ENCODE peak calls at places on chromosomes 7 and 10, in five cellular contexts. I is thyroid gland, Q is foreskin fibroblast, N is heart left ventricle, B is fibroblast of lung. J is an unnamed sample.
A peak's percentile ranks its signal among the peaks of the same experiment; 100 is the strongest.

GRCh38 chr10:74244097-74244685 is 93.2 kb downstream of the ADK start:
- DNase-seq in I (peak; percentile 21), Q (peak; percentile 75), N (no peak), B (peak; percentile 47), J (no peak)

GRCh38 chr10:25017247-25017590 is 807 bp downstream of the THNSL1 start:
- DNase-seq in I (peak; percentile 63), Q (no peak), N (no peak), B (peak; percentile 29), J (peak; percentile 20)

GRCh38 chr7:37642028-37642540 is 41.5 kb upstream of the GPR141 start:
- DNase-seq in I (peak; percentile 65), Q (no peak), N (no peak), B (no peak), J (no peak)

GRCh38 chr7:35624299-35625186 is 70.4 kb downstream of the HERPUD2 start:
- DNase-seq in I (peak; percentile 8), Q (peak; percentile 67), N (peak; percentile 25), B (peak; percentile 22), J (peak; percentile 70)

GRCh38 chr7:110386006-110386405 is 704.9 kb upstream of the LRRN3 start:
- DNase-seq in I (no peak), Q (peak; percentile 2), N (no peak), B (no peak), J (no peak)

GRCh38 chr10:30818010-30818660 is 188.6 kb upstream of the LYZL2 start:
- DNase-seq in I (peak; percentile 98), Q (peak; percentile 61), N (peak; percentile 67), B (peak; percentile 62), J (no peak)

GRCh38 chr10:48454302-48455054 is 148.0 kb downstream of the MAPK8 start:
- DNase-seq in I (peak; percentile 64), Q (no peak), N (no peak), B (no peak), J (no peak)

GRCh38 chr7:108813247-108814014 is 243.8 kb downstream of the DNAJB9 start:
- DNase-seq in I (no peak), Q (no peak), N (no peak), B (no peak), J (no peak)

GRCh38 chr7:155593455-155594162 is 47.2 kb upstream of the CNPY1 start:
- DNase-seq in I (no peak), Q (no peak), N (no peak), B (no peak), J (no peak)

GRCh38 chr7:104980969-104981670 is 32.9 kb upstream of the KMT2E start:
- DNase-seq in I (no peak), Q (peak; percentile 76), N (no peak), B (no peak), J (peak; percentile 62)

GRCh38 chr10:4202936-4203335 is 417.9 kb upstream of the KLF6 start:
- DNase-seq in I (no peak), Q (peak; percentile 55), N (no peak), B (peak; percentile 8), J (no peak)

GRCh38 chr10:71314028-71314693 is 4.9 kb upstream of the SLC29A3 start:
- DNase-seq in I (no peak), Q (peak; percentile 78), N (peak; percentile 66), B (peak; percentile 25), J (peak; percentile 84)

GRCh38 chr7:75943864-75944263 is 28.9 kb downstream of the POR start:
- DNase-seq in I (no peak), Q (peak; percentile 78), N (no peak), B (peak; percentile 53), J (no peak)

GRCh38 chr10:122475581-122475980 is 14.2 kb downstream of the HTRA1 start:
- DNase-seq in I (no peak), Q (no peak), N (no peak), B (peak; percentile 69), J (no peak)

GRCh38 chr10:97490592-97490991 is 7.6 kb downstream of the MMS19 start:
- DNase-seq in I (peak; percentile 55), Q (no peak), N (peak; percentile 36), B (no peak), J (no peak)

DNA sequence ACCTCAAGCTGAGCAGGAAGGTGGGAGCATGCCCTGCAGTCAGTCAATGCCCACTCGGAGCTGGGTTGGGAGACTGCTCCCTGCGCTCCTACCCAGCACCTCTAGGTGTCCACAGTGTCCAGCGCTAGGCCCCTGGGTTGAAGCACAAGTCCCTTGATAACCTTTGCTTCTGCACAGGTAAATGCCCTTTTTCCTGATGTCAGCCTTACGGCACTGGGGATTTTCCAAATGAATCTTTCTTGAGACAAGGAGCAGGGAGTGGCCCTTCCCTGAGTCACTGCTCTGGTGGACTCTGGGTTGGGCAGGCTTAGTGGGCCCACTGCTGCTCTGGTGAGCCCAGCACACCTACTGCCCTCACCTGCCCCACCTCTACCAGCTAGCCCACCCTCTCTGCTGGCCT is 61.9 kb upstream of the OPN4 start:
- DNase-seq in I (no peak), Q (no peak), N (no peak), B (no peak), J (no peak)
- TF ChIP-seq CTCF in I (no peak), Q (no peak), N (peak; percentile 31), B (no peak), J (no peak)

GRCh38 chr7:2921748-2922147 is 77.6 kb upstream of the GNA12 start:
- DNase-seq in I (no peak), Q (no peak), N (no peak), B (no peak), J (no peak)
- TF ChIP-seq CTCF in I (no peak), Q (no peak), N (peak; percentile 14), B (no peak), J (no peak)

GRCh38 chr10:78231327-78231726 is 197.7 kb downstream of the RPS24 start:
- DNase-seq in I (no peak), Q (no peak), N (no peak), B (no peak), J (no peak)

GRCh38 chr10:78236416-78237015 is 202.9 kb downstream of the RPS24 start:
- DNase-seq in I (no peak), Q (no peak), N (no peak), B (no peak), J (no peak)

GRCh38 chr10:78229950-78230675 is 196.4 kb downstream of the RPS24 start:
- DNase-seq in I (no peak), Q (no peak), N (no peak), B (no peak), J (no peak)

GRCh38 chr10:78231930-78232329 is 198.3 kb downstream of the RPS24 start:
- DNase-seq in I (no peak), Q (peak; percentile 49), N (no peak), B (no peak), J (no peak)
- TF ChIP-seq CTCF in I (peak; percentile 13), Q (peak; percentile 21), N (peak; percentile 37), B (peak; percentile 33), J (no peak)

DNA sequence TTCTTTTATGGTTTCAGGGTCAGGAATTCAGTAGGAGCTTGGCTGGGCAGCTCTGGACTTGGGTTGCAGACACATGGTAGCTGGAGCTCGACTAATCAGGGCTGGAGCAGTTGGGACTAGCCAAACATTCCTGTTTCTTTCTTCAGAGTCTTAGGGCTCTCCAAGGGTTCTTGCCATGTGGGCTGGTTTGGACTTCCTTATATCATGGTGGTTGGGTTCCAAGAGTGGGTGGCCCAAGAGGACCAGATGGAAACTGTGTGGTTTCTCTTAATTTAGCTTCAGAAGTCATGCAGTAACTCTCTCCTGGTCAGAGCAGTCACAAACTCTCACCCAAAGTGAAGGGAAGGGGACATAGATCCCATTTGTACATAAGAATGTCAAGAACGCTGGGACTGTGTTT is 270.1 kb upstream of the FZD1 start:
- DNase-seq in I (no peak), Q (no peak), N (peak; percentile 22), B (no peak), J (no peak)
- TF ChIP-seq CTCF in I (no peak), Q (no peak), N (no peak), B (no peak), J (no peak)